ENCODE peak calls at places on chromosomes 5 and 9, in nine cellular contexts. One of them, this sample, is unnamed.

GRCh38 chr9:69468380-69468779 is 143.4 kb downstream of the ENTREP1 start:
- DNase-seq in brain microvascular endothelial cell: no peak
- DNase-seq in foreskin fibroblast: no peak
- DNase-seq in HCT116: no peak
- DNase-seq in left ventricle myocardium inferior: no peak
- DNase-seq in transverse colon: no peak
- DNase-seq in epithelial cell of esophagus: no peak
- DNase-seq in cardiac fibroblast: no peak
- DNase-seq in fibroblast of pulmonary artery: no peak
- DNase-seq in this sample: no peak

GRCh38 chr5:80799041-80799440 is 144.3 kb upstream of the DHFR start:
- DNase-seq in brain microvascular endothelial cell: no peak
- DNase-seq in foreskin fibroblast: no peak
- DNase-seq in HCT116: no peak
- DNase-seq in left ventricle myocardium inferior: peak
- DNase-seq in transverse colon: no peak
- DNase-seq in epithelial cell of esophagus: no peak
- DNase-seq in cardiac fibroblast: no peak
- DNase-seq in fibroblast of pulmonary artery: no peak
- DNase-seq in this sample: peak

GRCh38 chr9:7135735-7136134 is 378.0 kb downstream of the KDM4C start:
- DNase-seq in brain microvascular endothelial cell: no peak
- DNase-seq in foreskin fibroblast: no peak
- DNase-seq in HCT116: no peak
- DNase-seq in left ventricle myocardium inferior: no peak
- DNase-seq in transverse colon: no peak
- DNase-seq in epithelial cell of esophagus: no peak
- DNase-seq in cardiac fibroblast: no peak
- DNase-seq in fibroblast of pulmonary artery: no peak
- DNase-seq in this sample: no peak

GRCh38 chr5:57887851-57888621 is 405.4 kb upstream of the ACTBL2 start:
- DNase-seq in brain microvascular endothelial cell: peak
- DNase-seq in foreskin fibroblast: peak
- DNase-seq in HCT116: peak
- DNase-seq in left ventricle myocardium inferior: no peak
- DNase-seq in transverse colon: peak
- DNase-seq in epithelial cell of esophagus: peak
- DNase-seq in cardiac fibroblast: peak
- DNase-seq in fibroblast of pulmonary artery: peak
- DNase-seq in this sample: peak

GRCh38 chr5:131649160-131649559 is 14.1 kb upstream of the RAPGEF6 start:
- DNase-seq in brain microvascular endothelial cell: no peak
- DNase-seq in foreskin fibroblast: no peak
- DNase-seq in HCT116: no peak
- DNase-seq in left ventricle myocardium inferior: no peak
- DNase-seq in transverse colon: no peak
- DNase-seq in epithelial cell of esophagus: peak
- DNase-seq in cardiac fibroblast: peak
- DNase-seq in fibroblast of pulmonary artery: no peak
- DNase-seq in this sample: no peak

GRCh38 chr5:99104538-99105132 is 175.8 kb upstream of the CHD1 start:
- DNase-seq in brain microvascular endothelial cell: no peak
- DNase-seq in foreskin fibroblast: peak
- DNase-seq in HCT116: peak
- DNase-seq in left ventricle myocardium inferior: no peak
- DNase-seq in transverse colon: no peak
- DNase-seq in epithelial cell of esophagus: peak
- DNase-seq in cardiac fibroblast: peak
- DNase-seq in fibroblast of pulmonary artery: peak
- DNase-seq in this sample: peak

GRCh38 chr5:55418994-55419991 is 111.5 kb downstream of the MTREX start:
- DNase-seq in brain microvascular endothelial cell: peak
- DNase-seq in foreskin fibroblast: peak
- DNase-seq in HCT116: no peak
- DNase-seq in left ventricle myocardium inferior: no peak
- DNase-seq in transverse colon: no peak
- DNase-seq in epithelial cell of esophagus: no peak
- DNase-seq in cardiac fibroblast: peak
- DNase-seq in fibroblast of pulmonary artery: peak
- DNase-seq in this sample: peak

GRCh38 chr5:97162045-97162444 is 19.6 kb upstream of the LIX1 start:
- DNase-seq in brain microvascular endothelial cell: peak
- DNase-seq in foreskin fibroblast: peak
- DNase-seq in HCT116: peak
- DNase-seq in left ventricle myocardium inferior: no peak
- DNase-seq in transverse colon: peak
- DNase-seq in epithelial cell of esophagus: peak
- DNase-seq in cardiac fibroblast: peak
- DNase-seq in fibroblast of pulmonary artery: peak
- DNase-seq in this sample: peak

GRCh38 chr5:68148096-68148495 is 67.5 kb upstream of the PIK3R1 start:
- DNase-seq in brain microvascular endothelial cell: no peak
- DNase-seq in foreskin fibroblast: no peak
- DNase-seq in HCT116: no peak
- DNase-seq in left ventricle myocardium inferior: no peak
- DNase-seq in transverse colon: no peak
- DNase-seq in epithelial cell of esophagus: no peak
- DNase-seq in cardiac fibroblast: no peak
- DNase-seq in fibroblast of pulmonary artery: no peak
- DNase-seq in this sample: no peak

GRCh38 chr5:178788381-178789085 is 58.1 kb upstream of the ZNF354A start:
- DNase-seq in brain microvascular endothelial cell: no peak
- DNase-seq in foreskin fibroblast: no peak
- DNase-seq in HCT116: no peak
- DNase-seq in left ventricle myocardium inferior: no peak
- DNase-seq in transverse colon: no peak
- DNase-seq in epithelial cell of esophagus: no peak
- DNase-seq in cardiac fibroblast: no peak
- DNase-seq in fibroblast of pulmonary artery: no peak
- DNase-seq in this sample: no peak

GRCh38 chr5:10831416-10831815 is 70.4 kb upstream of the DAP start:
- DNase-seq in brain microvascular endothelial cell: peak
- DNase-seq in foreskin fibroblast: peak
- DNase-seq in HCT116: no peak
- DNase-seq in left ventricle myocardium inferior: no peak
- DNase-seq in transverse colon: no peak
- DNase-seq in epithelial cell of esophagus: no peak
- DNase-seq in cardiac fibroblast: peak
- DNase-seq in fibroblast of pulmonary artery: peak
- DNase-seq in this sample: peak

GRCh38 chr5:134131578-134132350 is 17.3 kb downstream of the TCF7 start:
- DNase-seq in brain microvascular endothelial cell: no peak
- DNase-seq in foreskin fibroblast: no peak
- DNase-seq in HCT116: no peak
- DNase-seq in left ventricle myocardium inferior: peak
- DNase-seq in transverse colon: no peak
- DNase-seq in epithelial cell of esophagus: no peak
- DNase-seq in cardiac fibroblast: no peak
- DNase-seq in fibroblast of pulmonary artery: no peak
- DNase-seq in this sample: no peak

GRCh38 chr5:173394701-173395100 is 66.5 kb upstream of the STC2 start:
- DNase-seq in brain microvascular endothelial cell: no peak
- DNase-seq in foreskin fibroblast: peak
- DNase-seq in HCT116: no peak
- DNase-seq in left ventricle myocardium inferior: no peak
- DNase-seq in transverse colon: no peak
- DNase-seq in epithelial cell of esophagus: no peak
- DNase-seq in cardiac fibroblast: peak
- DNase-seq in fibroblast of pulmonary artery: no peak
- DNase-seq in this sample: peak

DNA sequence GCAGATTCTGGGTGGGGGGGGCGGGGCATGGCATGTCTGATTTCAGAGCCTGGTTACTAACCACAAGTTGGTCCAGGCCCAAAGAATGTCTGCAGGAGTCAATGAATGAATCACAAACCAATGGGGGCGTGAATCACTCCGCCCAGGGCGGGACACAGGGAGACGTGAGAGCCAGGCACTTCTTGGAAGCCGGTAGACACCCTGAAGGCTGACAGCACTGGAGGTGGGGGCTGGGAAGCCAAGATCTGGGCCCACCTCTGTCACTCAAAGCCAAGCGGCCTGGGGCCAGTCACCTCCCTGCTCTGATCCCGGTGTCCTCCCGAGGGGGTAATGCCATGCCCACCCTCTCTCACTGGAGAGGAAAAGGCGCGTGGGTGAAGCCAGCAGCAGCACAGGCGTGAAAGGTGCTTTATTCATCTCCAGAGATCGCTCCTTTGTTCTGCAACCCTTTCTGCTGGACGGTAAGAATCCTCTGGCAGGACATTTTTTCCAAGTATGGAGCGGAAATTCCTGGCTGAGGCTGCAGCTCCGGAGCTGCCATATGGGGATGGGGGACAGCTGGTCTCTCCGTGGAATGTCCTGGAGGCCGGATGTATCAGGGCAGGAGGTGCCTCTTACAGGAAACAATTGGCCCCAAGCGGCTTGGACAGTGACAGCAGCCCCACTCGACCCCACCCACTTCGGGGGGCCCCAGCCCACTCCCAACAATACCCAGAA is 85.0 kb downstream of the STK10 start:
- DNase-seq in brain microvascular endothelial cell: peak
- DNase-seq in foreskin fibroblast: peak
- DNase-seq in HCT116: peak
- DNase-seq in left ventricle myocardium inferior: peak
- DNase-seq in transverse colon: peak
- DNase-seq in epithelial cell of esophagus: peak
- DNase-seq in cardiac fibroblast: peak
- DNase-seq in fibroblast of pulmonary artery: peak
- DNase-seq in this sample: peak
- H3K4me3 ChIP-seq in brain microvascular endothelial cell: peak
- H3K4me3 ChIP-seq in foreskin fibroblast: peak
- H3K4me3 ChIP-seq in HCT116: peak
- H3K4me3 ChIP-seq in left ventricle myocardium inferior: no peak
- H3K4me3 ChIP-seq in transverse colon: no peak
- H3K4me3 ChIP-seq in epithelial cell of esophagus: no peak
- H3K4me3 ChIP-seq in cardiac fibroblast: peak
- H3K4me3 ChIP-seq in fibroblast of pulmonary artery: peak
- H3K4me3 ChIP-seq in this sample: peak

GRCh38 chr9:97954550-97954989 is 16.6 kb upstream of the HEMGN start:
- DNase-seq in brain microvascular endothelial cell: no peak
- DNase-seq in foreskin fibroblast: no peak
- DNase-seq in HCT116: peak
- DNase-seq in left ventricle myocardium inferior: no peak
- DNase-seq in transverse colon: peak
- DNase-seq in epithelial cell of esophagus: peak
- DNase-seq in cardiac fibroblast: peak
- DNase-seq in fibroblast of pulmonary artery: peak
- DNase-seq in this sample: peak
- TF ChIP-seq CTCF in brain microvascular endothelial cell: peak
- TF ChIP-seq CTCF in foreskin fibroblast: peak
- TF ChIP-seq CTCF in HCT116: peak
- TF ChIP-seq CTCF in left ventricle myocardium inferior: peak
- TF ChIP-seq CTCF in transverse colon: peak
- TF ChIP-seq CTCF in epithelial cell of esophagus: peak
- TF ChIP-seq CTCF in cardiac fibroblast: peak
- TF ChIP-seq CTCF in fibroblast of pulmonary artery: peak
- TF ChIP-seq CTCF in this sample: peak

DNA sequence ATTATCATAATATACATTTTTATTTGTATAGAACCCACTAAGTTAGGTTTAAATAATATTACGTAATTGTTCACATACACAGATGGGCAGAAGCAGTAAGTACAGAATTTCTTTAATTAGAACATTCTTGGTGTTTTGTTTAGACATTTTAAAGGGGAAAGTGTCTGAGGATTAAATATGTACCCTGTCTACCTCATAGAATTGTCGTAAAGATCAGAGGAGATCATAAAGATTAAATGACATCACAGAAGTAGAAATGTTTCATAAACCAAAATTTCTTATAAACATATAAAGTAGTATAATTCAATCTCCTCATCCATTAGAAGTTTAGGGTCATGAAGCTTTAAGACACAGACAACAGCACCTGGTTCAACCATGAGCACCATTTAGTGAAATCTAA is 20.1 kb downstream of the DEPDC1B start:
- DNase-seq in brain microvascular endothelial cell: no peak
- DNase-seq in foreskin fibroblast: no peak
- DNase-seq in HCT116: no peak
- DNase-seq in left ventricle myocardium inferior: no peak
- DNase-seq in transverse colon: no peak
- DNase-seq in epithelial cell of esophagus: no peak
- DNase-seq in cardiac fibroblast: no peak
- DNase-seq in fibroblast of pulmonary artery: no peak
- DNase-seq in this sample: no peak
- H3K4me3 ChIP-seq in brain microvascular endothelial cell: no peak
- H3K4me3 ChIP-seq in foreskin fibroblast: no peak
- H3K4me3 ChIP-seq in HCT116: no peak
- H3K4me3 ChIP-seq in left ventricle myocardium inferior: no peak
- H3K4me3 ChIP-seq in transverse colon: no peak
- H3K4me3 ChIP-seq in epithelial cell of esophagus: no peak
- H3K4me3 ChIP-seq in cardiac fibroblast: no peak
- H3K4me3 ChIP-seq in fibroblast of pulmonary artery: no peak
- H3K4me3 ChIP-seq in this sample: no peak

GRCh38 chr9:130662099-130662926 is 2.1 kb upstream of the PRDM12 start:
- DNase-seq in brain microvascular endothelial cell: no peak
- DNase-seq in foreskin fibroblast: no peak
- DNase-seq in HCT116: no peak
- DNase-seq in left ventricle myocardium inferior: no peak
- DNase-seq in transverse colon: no peak
- DNase-seq in epithelial cell of esophagus: no peak
- DNase-seq in cardiac fibroblast: no peak
- DNase-seq in fibroblast of pulmonary artery: no peak
- DNase-seq in this sample: no peak
- TF ChIP-seq CTCF in brain microvascular endothelial cell: no peak
- TF ChIP-seq CTCF in foreskin fibroblast: no peak
- TF ChIP-seq CTCF in HCT116: peak
- TF ChIP-seq CTCF in left ventricle myocardium inferior: no peak
- TF ChIP-seq CTCF in transverse colon: no peak
- TF ChIP-seq CTCF in epithelial cell of esophagus: no peak
- TF ChIP-seq CTCF in cardiac fibroblast: no peak
- TF ChIP-seq CTCF in fibroblast of pulmonary artery: no peak
- TF ChIP-seq CTCF in this sample: no peak

GRCh38 chr5:157306690-157307089 is 40.8 kb downstream of the CYFIP2 start:
- DNase-seq in brain microvascular endothelial cell: no peak
- DNase-seq in foreskin fibroblast: no peak
- DNase-seq in HCT116: no peak
- DNase-seq in left ventricle myocardium inferior: no peak
- DNase-seq in transverse colon: no peak
- DNase-seq in epithelial cell of esophagus: no peak
- DNase-seq in cardiac fibroblast: no peak
- DNase-seq in fibroblast of pulmonary artery: no peak
- DNase-seq in this sample: no peak

GRCh38 chr5:157301066-157301465 is 35.1 kb downstream of the CYFIP2 start:
- DNase-seq in brain microvascular endothelial cell: no peak
- DNase-seq in foreskin fibroblast: no peak
- DNase-seq in HCT116: no peak
- DNase-seq in left ventricle myocardium inferior: no peak
- DNase-seq in transverse colon: no peak
- DNase-seq in epithelial cell of esophagus: no peak
- DNase-seq in cardiac fibroblast: no peak
- DNase-seq in fibroblast of pulmonary artery: no peak
- DNase-seq in this sample: no peak

GRCh38 chr5:157306092-157306491 is 40.2 kb downstream of the CYFIP2 start:
- DNase-seq in brain microvascular endothelial cell: no peak
- DNase-seq in foreskin fibroblast: no peak
- DNase-seq in HCT116: no peak
- DNase-seq in left ventricle myocardium inferior: no peak
- DNase-seq in transverse colon: no peak
- DNase-seq in epithelial cell of esophagus: no peak
- DNase-seq in cardiac fibroblast: no peak
- DNase-seq in fibroblast of pulmonary artery: no peak
- DNase-seq in this sample: no peak

GRCh38 chr5:157303023-157303422 is 37.1 kb downstream of the CYFIP2 start:
- DNase-seq in brain microvascular endothelial cell: no peak
- DNase-seq in foreskin fibroblast: no peak
- DNase-seq in HCT116: no peak
- DNase-seq in left ventricle myocardium inferior: no peak
- DNase-seq in transverse colon: no peak
- DNase-seq in epithelial cell of esophagus: no peak
- DNase-seq in cardiac fibroblast: no peak
- DNase-seq in fibroblast of pulmonary artery: no peak
- DNase-seq in this sample: no peak

GRCh38 chr5:157303667-157304327 is 37.9 kb downstream of the CYFIP2 start:
- DNase-seq in brain microvascular endothelial cell: no peak
- DNase-seq in foreskin fibroblast: no peak
- DNase-seq in HCT116: no peak
- DNase-seq in left ventricle myocardium inferior: peak
- DNase-seq in transverse colon: no peak
- DNase-seq in epithelial cell of esophagus: no peak
- DNase-seq in cardiac fibroblast: no peak
- DNase-seq in fibroblast of pulmonary artery: no peak
- DNase-seq in this sample: no peak
- H3K4me3 ChIP-seq in brain microvascular endothelial cell: no peak
- H3K4me3 ChIP-seq in foreskin fibroblast: no peak
- H3K4me3 ChIP-seq in HCT116: no peak
- H3K4me3 ChIP-seq in left ventricle myocardium inferior: no peak
- H3K4me3 ChIP-seq in transverse colon: no peak
- H3K4me3 ChIP-seq in epithelial cell of esophagus: no peak
- H3K4me3 ChIP-seq in cardiac fibroblast: no peak
- H3K4me3 ChIP-seq in fibroblast of pulmonary artery: no peak
- H3K4me3 ChIP-seq in this sample: no peak

This sample was measured in fibroblast of the aortic adventitia.